ENCODE peak calls at places on chromosomes 7 and 10, in nine cellular contexts. Q is HFF-Myc, L is body of pancreas, G is PC-3, E is mucosa of descending colon, J is adrenal gland, P is AG04449, K is dorsolateral prefrontal cortex, F is stomach. W is an unnamed sample.

GRCh38 chr7:9937944-9938631 is 1035.6 kb upstream of the PHF14 start:
- DNase-seq in Q (no peak), L (no peak), G (peak), E (no peak), J (no peak), P (no peak), K (no peak), F (no peak), W (no peak)

GRCh38 chr7:1804310-1804709 is 134.2 kb downstream of the ELFN1 start:
- DNase-seq in Q (no peak), L (no peak), G (no peak), E (no peak), J (no peak), P (no peak), K (no peak), F (peak), W (no peak)

GRCh38 chr7:141430426-141431142 is 120.6 kb upstream of the AGK start:
- DNase-seq in Q (no peak), L (no peak), G (no peak), E (no peak), J (no peak), P (no peak), K (no peak), F (no peak), W (no peak)

GRCh38 chr10:76195990-76196389 is 764.6 kb downstream of the LRMDA start:
- DNase-seq in Q (no peak), L (no peak), G (no peak), E (no peak), J (no peak), P (no peak), K (no peak), F (no peak), W (no peak)

GRCh38 chr10:44983066-44983894 is 4.7 kb upstream of the DEPP1 start:
- DNase-seq in Q (no peak), L (peak), G (no peak), E (no peak), J (no peak), P (no peak), K (no peak), F (no peak), W (no peak)

GRCh38 chr7:3128857-3129256 is 85.2 kb upstream of the CARD11 start:
- DNase-seq in Q (no peak), L (no peak), G (no peak), E (no peak), J (no peak), P (no peak), K (no peak), F (no peak), W (no peak)

GRCh38 chr7:111982804-111983203 is 223.4 kb downstream of the DOCK4 start:
- DNase-seq in Q (no peak), L (no peak), G (peak), E (no peak), J (no peak), P (peak), K (no peak), F (no peak), W (no peak)

GRCh38 chr7:94212160-94212559 is 182.5 kb upstream of the COL1A2 start:
- DNase-seq in Q (no peak), L (no peak), G (no peak), E (no peak), J (no peak), P (no peak), K (no peak), F (no peak), W (no peak)

GRCh38 chr7:116236020-116236630 is 25.8 kb downstream of the TES start:
- DNase-seq in Q (no peak), L (peak), G (peak), E (peak), J (peak), P (no peak), K (no peak), F (peak), W (no peak)

GRCh38 chr7:102967798-102968197 is 55.0 kb downstream of the LRRC17 start:
- DNase-seq in Q (no peak), L (no peak), G (no peak), E (no peak), J (no peak), P (peak), K (no peak), F (no peak), W (no peak)

GRCh38 chr7:20402297-20403230 is 71.9 kb downstream of the ITGB8 start:
- DNase-seq in Q (no peak), L (no peak), G (peak), E (no peak), J (no peak), P (no peak), K (no peak), F (no peak), W (no peak)

GRCh38 chr7:118826237-118826636 is 601.7 kb downstream of the ANKRD7 start:
- DNase-seq in Q (no peak), L (no peak), G (no peak), E (no peak), J (no peak), P (no peak), K (no peak), F (no peak), W (no peak)

GRCh38 chr7:37921876-37922275 is 1.4 kb downstream of the EPDR1 start:
- DNase-seq in Q (no peak), L (no peak), G (no peak), E (no peak), J (no peak), P (no peak), K (no peak), F (no peak), W (no peak)

GRCh38 chr7:100825760-100826545 is 1.4 kb downstream of the EPHB4 start:
- DNase-seq in Q (peak), L (no peak), G (peak), E (peak), J (no peak), P (no peak), K (no peak), F (no peak), W (peak)
- TF ChIP-seq CTCF in Q (peak), L (no peak), G (peak), E (no peak), J (peak), P (peak), K (no peak), F (no peak), W (peak)

DNA sequence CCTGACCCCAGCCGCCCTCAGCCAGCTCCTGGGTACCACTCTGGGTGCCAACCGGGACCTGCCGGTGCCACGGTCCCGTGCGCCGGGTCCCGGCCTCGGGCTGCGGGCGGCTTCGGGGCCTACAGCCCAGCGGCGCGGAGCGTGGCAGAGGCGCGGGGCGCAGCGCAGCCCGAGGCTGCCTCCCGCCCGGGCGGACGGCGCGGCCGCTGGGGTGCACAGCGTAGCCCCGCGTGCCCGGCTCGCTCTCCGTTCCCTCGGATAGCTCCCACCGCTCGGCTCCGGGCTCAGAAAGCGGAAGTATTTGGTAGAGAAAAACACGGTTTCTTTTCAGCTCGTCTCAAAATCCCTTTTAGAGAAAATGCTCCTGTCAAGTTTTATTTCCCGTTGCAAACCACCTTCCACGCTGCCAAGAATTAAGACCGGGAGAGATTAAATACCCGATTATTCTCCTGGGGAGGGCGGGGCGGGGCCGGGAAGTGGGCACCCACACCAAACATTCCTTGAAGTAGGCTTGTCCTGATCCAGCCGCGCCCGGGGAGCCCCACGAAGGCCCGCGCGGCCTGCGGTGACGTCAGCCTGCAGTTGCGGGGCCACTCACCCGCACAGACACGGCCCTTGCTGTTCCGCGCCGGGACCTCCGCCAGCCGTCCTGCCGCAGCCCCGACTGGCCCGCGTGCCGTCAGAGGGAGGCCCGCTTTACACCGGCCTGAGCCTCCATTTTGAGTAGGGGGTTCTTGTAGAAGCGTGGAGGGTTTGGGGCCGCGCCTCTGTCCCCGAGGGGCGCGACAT is 7.2 kb downstream of the HOXA13 start:
- DNase-seq in Q (no peak), L (peak), G (peak), E (peak), J (no peak), P (no peak), K (no peak), F (no peak), W (no peak)
- H3K4me3 ChIP-seq in Q (peak), L (no peak), G (peak), E (peak), J (peak), P (no peak), K (no peak), F (peak), W (peak)

GRCh38 chr7:110130669-110131068 is 960.3 kb upstream of the LRRN3 start:
- DNase-seq in Q (no peak), L (no peak), G (peak), E (no peak), J (no peak), P (no peak), K (no peak), F (no peak), W (no peak)
- TF ChIP-seq CTCF in Q (no peak), L (no peak), G (peak), E (no peak), J (no peak), P (no peak), K (no peak), F (no peak), W (no peak)

GRCh38 chr7:135670179-135670578 is 7.9 kb downstream of the STMP1 start:
- DNase-seq in Q (no peak), L (no peak), G (peak), E (no peak), J (no peak), P (no peak), K (no peak), F (no peak), W (no peak)

GRCh38 chr7:135669774-135670173 is 7.5 kb downstream of the STMP1 start:
- DNase-seq in Q (no peak), L (no peak), G (no peak), E (no peak), J (no peak), P (no peak), K (no peak), F (no peak), W (no peak)

GRCh38 chr7:135678612-135679575 is 16.6 kb downstream of the STMP1 start:
- DNase-seq in Q (no peak), L (peak), G (peak), E (no peak), J (peak), P (no peak), K (no peak), F (peak), W (no peak)

GRCh38 chr7:135672560-135673359 is 10.4 kb downstream of the STMP1 start:
- DNase-seq in Q (peak), L (no peak), G (peak), E (peak), J (peak), P (peak), K (no peak), F (no peak), W (no peak)

DNA sequence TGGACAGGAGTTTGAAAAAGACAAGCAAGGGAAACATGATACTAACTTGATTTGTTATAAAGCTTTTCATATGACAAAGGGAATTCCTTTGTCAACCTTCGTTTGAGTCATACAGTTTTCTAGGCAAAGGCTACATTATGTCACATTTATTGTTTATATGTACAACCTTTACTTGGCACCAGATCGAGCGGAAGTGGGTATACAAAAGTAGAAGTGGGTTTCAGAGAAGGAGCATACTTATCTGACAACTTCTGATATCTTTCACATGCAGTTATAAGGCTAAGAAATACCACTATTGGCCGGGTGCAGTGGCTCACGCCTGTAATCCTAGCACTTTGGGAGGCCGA is 11.0 kb downstream of the STMP1 start:
- DNase-seq in Q (no peak), L (no peak), G (peak), E (no peak), J (no peak), P (no peak), K (no peak), F (no peak), W (no peak)
- H3K4me3 ChIP-seq in Q (no peak), L (no peak), G (peak), E (no peak), J (no peak), P (no peak), K (no peak), F (no peak), W (no peak)

DNA sequence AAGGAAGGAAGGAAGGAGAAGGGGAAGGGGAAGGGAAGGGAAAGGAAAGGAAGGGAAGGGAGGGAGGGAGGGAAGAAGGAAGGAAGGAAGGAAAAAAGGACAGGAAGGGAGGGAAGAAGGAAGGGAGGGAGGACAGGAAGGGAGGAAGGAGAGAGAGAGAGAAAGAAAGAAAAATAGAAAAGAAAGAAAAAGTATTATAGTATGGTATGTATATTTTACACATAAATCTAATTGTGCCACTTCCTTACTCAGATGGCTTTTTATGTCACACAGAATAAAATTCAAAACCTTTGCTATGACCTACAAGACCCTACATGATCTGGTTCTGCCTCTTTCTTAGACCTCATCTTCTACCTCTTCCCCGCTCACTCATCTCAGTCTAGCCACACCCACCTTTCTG is 1016.9 kb upstream of the AUTS2 start:
- DNase-seq in Q (no peak), L (no peak), G (no peak), E (no peak), J (no peak), P (no peak), K (no peak), F (no peak), W (no peak)
- TF ChIP-seq CTCF in Q (no peak), L (no peak), G (no peak), E (no peak), J (no peak), P (no peak), K (no peak), F (no peak), W (no peak)

GRCh38 chr10:21359202-21359601 is 166.3 kb downstream of the SKIDA1 start:
- DNase-seq in Q (no peak), L (no peak), G (no peak), E (no peak), J (no peak), P (no peak), K (no peak), F (no peak), W (no peak)

GRCh38 chr10:21363753-21364104 is 161.8 kb downstream of the SKIDA1 start:
- DNase-seq in Q (no peak), L (no peak), G (peak), E (no peak), J (no peak), P (no peak), K (no peak), F (no peak), W (no peak)

GRCh38 chr10:21368022-21368582 is 157.4 kb downstream of the SKIDA1 start:
- DNase-seq in Q (no peak), L (no peak), G (no peak), E (no peak), J (no peak), P (no peak), K (no peak), F (no peak), W (no peak)

GRCh38 chr10:21364196-21365114 is 161.0 kb downstream of the SKIDA1 start:
- DNase-seq in Q (peak), L (no peak), G (peak), E (peak), J (peak), P (peak), K (no peak), F (no peak), W (peak)

GRCh38 chr10:21363087-21363752 is 162.3 kb downstream of the SKIDA1 start:
- DNase-seq in Q (no peak), L (no peak), G (peak), E (no peak), J (peak), P (no peak), K (no peak), F (no peak), W (no peak)
- H3K4me3 ChIP-seq in Q (no peak), L (no peak), G (peak), E (no peak), J (no peak), P (no peak), K (no peak), F (no peak), W (no peak)

GRCh38 chr7:137937202-137937560 is 64.7 kb downstream of the CREB3L2 start:
- DNase-seq in Q (no peak), L (no peak), G (no peak), E (no peak), J (peak), P (no peak), K (no peak), F (no peak), W (no peak)

GRCh38 chr7:137935849-137936508 is 65.9 kb downstream of the CREB3L2 start:
- DNase-seq in Q (no peak), L (no peak), G (no peak), E (peak), J (no peak), P (no peak), K (no peak), F (no peak), W (no peak)

GRCh38 chr7:137934941-137935848 is 66.7 kb downstream of the CREB3L2 start:
- DNase-seq in Q (no peak), L (no peak), G (no peak), E (no peak), J (no peak), P (no peak), K (no peak), F (no peak), W (no peak)

GRCh38 chr7:137934176-137934826 is 67.6 kb downstream of the CREB3L2 start:
- DNase-seq in Q (no peak), L (no peak), G (no peak), E (no peak), J (no peak), P (no peak), K (no peak), F (no peak), W (no peak)

DNA sequence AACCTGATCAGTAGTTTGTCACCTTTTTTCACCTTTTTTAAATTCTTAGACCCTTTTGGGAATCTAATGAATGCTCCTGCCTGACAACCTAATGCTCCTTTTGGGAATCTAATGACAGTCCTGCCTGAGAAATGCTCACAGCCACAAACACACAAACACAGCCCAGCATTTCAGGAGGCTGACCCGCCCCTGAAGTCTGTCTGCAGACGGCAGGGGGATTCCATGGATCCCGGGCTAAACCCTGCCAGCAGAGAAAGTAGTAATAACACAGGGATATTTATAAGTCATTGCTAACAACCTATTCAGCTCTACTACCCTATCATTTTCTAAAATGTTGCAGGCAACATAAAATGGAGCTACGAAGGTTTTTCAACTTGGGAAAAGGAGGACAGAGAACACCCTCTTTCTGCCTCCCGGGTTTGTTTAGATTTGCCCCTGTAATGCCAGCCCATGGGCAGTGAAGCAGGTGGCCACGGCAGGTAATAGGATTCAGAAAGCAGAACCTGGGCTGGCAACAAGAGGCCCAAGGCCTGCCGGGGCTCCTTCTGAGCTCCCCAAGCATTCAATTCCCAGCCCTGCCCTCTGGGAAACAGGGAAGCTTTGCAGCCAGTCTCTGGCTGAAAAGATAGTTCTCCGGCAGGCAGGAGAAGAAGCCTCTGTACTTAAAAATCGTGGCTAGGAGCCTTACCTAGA is 65.2 kb downstream of the CREB3L2 start:
- DNase-seq in Q (no peak), L (no peak), G (no peak), E (no peak), J (no peak), P (no peak), K (no peak), F (no peak), W (no peak)
- TF ChIP-seq CTCF in Q (no peak), L (no peak), G (no peak), E (no peak), J (no peak), P (no peak), K (no peak), F (no peak), W (no peak)

DNA sequence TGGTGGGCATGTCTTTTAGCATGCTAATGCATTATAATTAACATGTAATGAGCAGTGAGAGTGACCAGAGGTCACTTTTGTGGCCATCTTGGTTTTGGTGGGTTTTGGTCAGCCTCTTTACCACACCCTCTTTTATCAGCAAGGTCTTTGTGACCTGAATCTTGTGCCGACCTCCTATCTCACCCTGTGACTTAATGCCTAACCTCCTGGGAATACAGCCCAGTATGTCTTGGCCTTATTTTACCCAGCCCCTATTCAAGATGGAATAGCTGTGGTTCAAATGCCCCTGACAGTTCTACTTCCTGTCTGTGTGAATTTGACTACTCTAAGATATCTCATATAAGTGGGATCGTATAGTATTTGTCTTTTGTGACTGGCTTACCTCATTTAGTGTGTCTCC is 85.1 kb downstream of the EEPD1 start:
- DNase-seq in Q (no peak), L (no peak), G (no peak), E (no peak), J (no peak), P (no peak), K (no peak), F (no peak), W (no peak)
- H3K4me3 ChIP-seq in Q (no peak), L (no peak), G (no peak), E (no peak), J (no peak), P (no peak), K (no peak), F (no peak), W (no peak)

W was measured in AG09309.